ENCODE peak calls at places on chromosome 18, in eight cellular contexts. W is AG04450, S is psoas muscle, E is progenitor cell of endocrine pancreas, M is GM12865, A is HL-60, X is BE2C, B is AG10803. I is an unnamed sample.
A peak's percentile ranks its signal among the peaks of the same experiment; 100 is the strongest.

GRCh38 chr18:24987271-24987932 is 364.6 kb downstream of the ZNF521 start:
- DNase-seq in W (no peak), S (peak; percentile 89), E (no peak), M (no peak), A (no peak), X (no peak), B (peak; percentile 59), I (no peak)

GRCh38 chr18:77059294-77059916 is 73.2 kb downstream of the MBP start:
- DNase-seq in W (no peak), S (no peak), E (no peak), M (peak; percentile 83), A (no peak), X (peak; percentile 23), B (peak; percentile 64), I (no peak)

GRCh38 chr18:32289480-32290075 is 99.7 kb downstream of the MEP1B start:
- DNase-seq in W (peak; percentile 36), S (no peak), E (peak; percentile 38), M (peak; percentile 58), A (peak; percentile 7), X (peak; percentile 23), B (peak; percentile 65), I (no peak)

GRCh38 chr18:50356036-50356945 is 18.6 kb upstream of the SKA1 start:
- DNase-seq in W (no peak), S (no peak), E (no peak), M (peak; percentile 86), A (peak; percentile 89), X (no peak), B (peak; percentile 8), I (no peak)

GRCh38 chr18:68083131-68083530 is 566.6 kb upstream of the DSEL start:
- DNase-seq in W (peak; percentile 68), S (no peak), E (no peak), M (no peak), A (no peak), X (no peak), B (peak; percentile 87), I (no peak)

GRCh38 chr18:41814651-41815050 is 140.4 kb upstream of the PIK3C3 start:
- DNase-seq in W (no peak), S (no peak), E (no peak), M (no peak), A (no peak), X (no peak), B (no peak), I (no peak)

GRCh38 chr18:32378705-32379104 is 92.0 kb downstream of the GAREM1 start:
- DNase-seq in W (no peak), S (no peak), E (no peak), M (no peak), A (no peak), X (no peak), B (no peak), I (no peak)

GRCh38 chr18:59114160-59114559 is 25.5 kb upstream of the SEC11C start:
- DNase-seq in W (no peak), S (no peak), E (no peak), M (no peak), A (no peak), X (no peak), B (peak; percentile 27), I (no peak)

GRCh38 chr18:26477828-26478466 is 70.4 kb downstream of the KCTD1 start:
- DNase-seq in W (no peak), S (no peak), E (no peak), M (no peak), A (no peak), X (no peak), B (no peak), I (no peak)

GRCh38 chr18:71077451-71077850 is 788.6 kb downstream of the SOCS6 start:
- DNase-seq in W (no peak), S (no peak), E (no peak), M (no peak), A (no peak), X (no peak), B (no peak), I (no peak)

DNA sequence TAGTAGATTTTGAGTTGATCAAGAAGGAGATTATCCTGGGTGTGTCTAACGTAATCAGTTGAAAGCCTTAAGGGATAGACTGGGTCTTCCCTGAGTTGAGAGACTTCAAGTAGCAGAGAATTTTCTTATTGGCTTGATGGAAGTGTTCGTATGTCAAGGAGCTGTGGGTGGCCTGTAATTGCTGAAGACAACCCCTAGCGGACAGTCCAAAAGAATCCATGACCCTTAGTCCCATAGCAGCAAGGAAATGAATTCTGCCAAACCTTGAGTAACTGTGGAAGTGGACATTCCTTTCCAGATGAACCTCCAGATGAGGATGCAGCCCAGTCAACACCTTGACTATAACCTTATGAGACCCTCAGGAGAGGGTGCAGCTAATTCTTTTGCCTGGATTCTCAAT is 786.3 kb downstream of the SOCS6 start:
- DNase-seq in W (no peak), S (no peak), E (no peak), M (no peak), A (no peak), X (no peak), B (no peak), I (no peak)
- TF ChIP-seq CTCF in W (no peak), S (no peak), E (peak; percentile 12), M (no peak), A (no peak), X (no peak), B (no peak), I (no peak)

GRCh38 chr18:79379931-79380815 is 15.6 kb upstream of the NFATC1 start:
- DNase-seq in W (no peak), S (no peak), E (no peak), M (no peak), A (no peak), X (no peak), B (no peak), I (peak; percentile 76)

GRCh38 chr18:79382681-79383387 is 12.9 kb upstream of the NFATC1 start:
- DNase-seq in W (no peak), S (peak; percentile 54), E (no peak), M (no peak), A (no peak), X (no peak), B (no peak), I (peak; percentile 80)

GRCh38 chr18:79379251-79379905 is 16.4 kb upstream of the NFATC1 start:
- DNase-seq in W (no peak), S (no peak), E (no peak), M (no peak), A (no peak), X (no peak), B (no peak), I (no peak)

GRCh38 chr18:79381811-79382311 is 13.9 kb upstream of the NFATC1 start:
- DNase-seq in W (no peak), S (no peak), E (no peak), M (no peak), A (no peak), X (no peak), B (no peak), I (no peak)

DNA sequence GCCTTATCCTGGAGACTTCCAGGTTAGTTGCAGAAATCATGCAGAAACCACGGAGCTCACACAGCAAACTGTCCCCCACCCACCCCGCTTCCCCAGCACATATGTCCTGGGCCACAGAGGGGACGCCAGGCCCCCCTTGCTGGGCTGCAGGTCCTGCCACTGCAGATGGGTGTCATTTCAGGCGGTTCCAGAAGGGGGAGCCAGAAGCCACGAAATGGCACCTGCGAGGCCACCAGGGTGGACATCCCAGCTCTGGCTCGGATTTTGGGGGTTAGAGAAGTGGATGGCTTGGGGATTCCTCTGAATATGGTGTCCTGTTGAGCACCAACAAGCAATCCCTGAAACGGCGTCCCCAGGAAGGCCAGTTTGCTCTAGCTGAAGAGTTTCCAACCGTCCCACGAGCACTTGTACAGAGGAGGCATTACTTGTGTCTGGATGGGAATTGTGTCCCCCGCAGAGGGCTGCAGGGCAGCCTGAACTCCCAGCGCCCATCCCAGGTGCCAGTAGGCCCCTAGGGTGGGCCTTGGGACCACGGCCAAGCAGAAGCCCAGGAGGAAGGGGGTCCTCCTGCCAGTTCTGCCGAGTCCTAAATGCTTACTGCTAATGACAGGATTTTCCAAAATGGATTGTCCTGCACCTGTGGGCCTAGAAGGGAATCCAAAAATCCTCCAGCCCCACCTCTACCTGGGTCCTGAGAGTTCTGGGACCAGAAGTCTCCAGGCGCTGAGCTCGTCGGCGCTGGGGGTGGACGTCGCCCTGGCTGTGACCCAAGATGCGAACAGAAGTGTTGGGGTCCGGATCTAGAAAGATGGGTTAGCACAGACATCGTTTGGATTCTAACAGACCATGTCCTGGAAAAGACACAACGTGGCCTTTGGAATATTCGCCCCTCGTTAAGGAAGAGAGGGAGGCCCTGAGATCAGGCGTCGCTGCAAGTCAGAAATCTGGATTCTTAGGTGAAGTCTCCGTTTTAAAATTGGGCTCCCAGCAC is 14.6 kb upstream of the NFATC1 start:
- DNase-seq in W (no peak), S (peak; percentile 84), E (peak; percentile 80), M (peak; percentile 60), A (no peak), X (peak; percentile 56), B (peak; percentile 38), I (no peak)
- TF ChIP-seq CTCF in W (peak; percentile 83), S (peak; percentile 82), E (peak; percentile 83), M (peak; percentile 89), A (peak; percentile 90), X (peak; percentile 67), B (peak; percentile 89), I (peak; percentile 85)

DNA sequence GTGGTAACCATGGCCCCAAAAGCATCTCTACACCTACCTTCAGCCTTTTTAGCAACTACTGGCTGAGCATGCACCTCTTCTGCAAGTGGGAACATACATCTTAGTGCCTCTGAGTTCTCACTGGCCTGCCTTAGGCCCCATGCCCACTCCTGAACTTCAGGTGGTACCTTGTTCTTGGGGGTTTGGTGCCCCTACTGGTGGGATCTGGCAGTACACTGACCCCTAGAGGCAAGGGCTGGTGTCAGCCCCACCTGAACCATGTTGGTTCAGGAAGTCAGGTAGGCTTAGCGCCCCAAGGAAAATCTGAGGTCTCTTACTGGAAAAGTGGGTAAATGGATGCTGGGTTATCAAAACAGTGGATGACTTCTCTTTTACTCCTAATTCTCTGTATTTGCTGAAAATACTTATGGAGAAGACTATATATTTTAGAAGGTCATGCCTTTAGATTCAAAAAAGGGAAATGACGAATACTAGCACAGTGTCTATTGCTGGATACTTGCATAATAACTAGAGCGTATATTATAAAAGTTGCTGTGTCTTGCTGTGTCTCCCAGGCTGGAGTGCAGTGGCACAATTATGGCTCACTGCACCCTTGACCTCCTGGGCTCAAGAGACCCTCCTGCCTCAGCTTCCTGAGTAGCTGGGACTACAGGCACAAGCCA is 84.6 kb downstream of the RAB31 start:
- DNase-seq in W (no peak), S (no peak), E (no peak), M (peak; percentile 40), A (peak; percentile 58), X (peak; percentile 28), B (no peak), I (no peak)
- TF ChIP-seq CTCF in W (peak; percentile 42), S (peak; percentile 33), E (peak; percentile 39), M (peak; percentile 59), A (peak; percentile 74), X (peak; percentile 62), B (peak; percentile 33), I (peak; percentile 29)

DNA sequence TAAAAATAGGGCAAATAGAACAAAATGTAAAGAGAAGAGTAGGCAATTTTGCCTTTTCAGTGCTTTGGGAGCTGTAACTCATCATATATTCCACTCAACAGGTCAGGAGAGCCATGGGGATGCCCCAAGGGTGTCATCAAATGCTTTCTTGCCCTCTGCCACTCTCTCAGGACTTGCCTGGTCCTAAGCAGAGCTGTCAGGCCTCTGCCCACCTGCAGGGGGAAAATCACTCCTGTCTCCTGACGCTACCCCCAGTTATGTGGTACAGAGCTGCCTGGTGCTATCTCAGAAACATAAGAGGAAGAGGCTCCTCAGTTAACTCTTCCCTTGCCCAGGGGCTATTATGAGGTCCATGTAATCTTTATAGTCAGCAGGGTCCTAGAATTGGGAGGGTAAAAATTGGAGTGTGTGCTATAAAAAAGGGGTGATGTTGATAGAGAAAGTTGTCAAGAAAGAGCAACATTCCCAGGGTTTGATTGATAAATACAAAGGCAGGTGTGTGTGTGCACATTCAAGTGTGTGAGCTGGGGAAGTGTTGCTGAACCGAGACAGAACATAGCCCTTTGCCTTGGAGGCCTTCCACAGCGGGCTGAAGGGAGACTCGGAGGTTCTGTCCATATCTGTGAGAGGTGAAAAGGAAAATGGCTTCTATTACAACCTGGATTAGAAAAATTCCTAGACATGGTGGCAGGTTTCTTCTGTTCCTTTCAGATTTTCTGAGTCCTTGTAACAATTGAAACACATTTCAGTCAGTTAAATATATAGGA is 25.4 kb downstream of the PTPRM start:
- DNase-seq in W (no peak), S (no peak), E (no peak), M (no peak), A (no peak), X (no peak), B (no peak), I (no peak)
- TF ChIP-seq CTCF in W (no peak), S (peak; percentile 17), E (peak; percentile 51), M (no peak), A (no peak), X (no peak), B (peak; percentile 5), I (no peak)